ENCODE peak calls at places on chromosomes 11 and 22, in four cellular contexts. One of them, this sample, is unnamed.

GRCh38 chr11:103798029-103798428 is 238.4 kb upstream of the DDI1 start:
- DNase-seq in CD4-positive, alpha-beta T cell: no peak
- DNase-seq in esophagus squamous epithelium: no peak
- DNase-seq in tibial nerve: no peak
- DNase-seq in this sample: no peak

GRCh38 chr11:47498149-47498548 is 49.2 kb upstream of the RAPSN start:
- DNase-seq in CD4-positive, alpha-beta T cell: no peak
- DNase-seq in esophagus squamous epithelium: no peak
- DNase-seq in tibial nerve: no peak
- DNase-seq in this sample: no peak

GRCh38 chr22:39277135-39277607 is 32.4 kb upstream of the PDGFB start:
- DNase-seq in CD4-positive, alpha-beta T cell: no peak
- DNase-seq in esophagus squamous epithelium: no peak
- DNase-seq in tibial nerve: no peak
- DNase-seq in this sample: no peak

GRCh38 chr11:118002010-118002540 is 15.9 kb downstream of the IL10RA start:
- DNase-seq in CD4-positive, alpha-beta T cell: no peak
- DNase-seq in esophagus squamous epithelium: no peak
- DNase-seq in tibial nerve: no peak
- DNase-seq in this sample: peak

GRCh38 chr11:22558638-22559037 is 67.0 kb downstream of the FANCF start:
- DNase-seq in CD4-positive, alpha-beta T cell: no peak
- DNase-seq in esophagus squamous epithelium: no peak
- DNase-seq in tibial nerve: no peak
- DNase-seq in this sample: no peak

GRCh38 chr11:57277845-57278720 is 41.0 kb upstream of the APLNR start:
- DNase-seq in CD4-positive, alpha-beta T cell: no peak
- DNase-seq in esophagus squamous epithelium: no peak
- DNase-seq in tibial nerve: peak
- DNase-seq in this sample: peak

GRCh38 chr11:49851971-49852389 is 100.2 kb upstream of the OR4C13 start:
- DNase-seq in CD4-positive, alpha-beta T cell: no peak
- DNase-seq in esophagus squamous epithelium: no peak
- DNase-seq in tibial nerve: no peak
- DNase-seq in this sample: no peak

GRCh38 chr11:96356837-96357236 is 13.8 kb upstream of the MAML2 start:
- DNase-seq in CD4-positive, alpha-beta T cell: no peak
- DNase-seq in esophagus squamous epithelium: no peak
- DNase-seq in tibial nerve: no peak
- DNase-seq in this sample: no peak

GRCh38 chr11:73152861-73153483 is 10.9 kb upstream of the FCHSD2 start:
- DNase-seq in CD4-positive, alpha-beta T cell: no peak
- DNase-seq in esophagus squamous epithelium: no peak
- DNase-seq in tibial nerve: no peak
- DNase-seq in this sample: no peak

GRCh38 chr11:90434858-90435257 is 212.0 kb upstream of the CHORDC1 start:
- DNase-seq in CD4-positive, alpha-beta T cell: no peak
- DNase-seq in esophagus squamous epithelium: no peak
- DNase-seq in tibial nerve: no peak
- DNase-seq in this sample: no peak

GRCh38 chr11:32068134-32068533 is 22.7 kb upstream of the RCN1 start:
- DNase-seq in CD4-positive, alpha-beta T cell: no peak
- DNase-seq in esophagus squamous epithelium: no peak
- DNase-seq in tibial nerve: no peak
- DNase-seq in this sample: no peak

GRCh38 chr11:110295487-110296225 is 758 bp downstream of the RDX start:
- DNase-seq in CD4-positive, alpha-beta T cell: peak
- DNase-seq in esophagus squamous epithelium: no peak
- DNase-seq in tibial nerve: peak
- DNase-seq in this sample: no peak

GRCh38 chr11:128302425-128303186 is 284.8 kb downstream of the ETS1 start:
- DNase-seq in CD4-positive, alpha-beta T cell: peak
- DNase-seq in esophagus squamous epithelium: no peak
- DNase-seq in tibial nerve: no peak
- DNase-seq in this sample: no peak

GRCh38 chr11:69691449-69691848 is 12.4 kb downstream of the FGF19 start:
- DNase-seq in CD4-positive, alpha-beta T cell: no peak
- DNase-seq in esophagus squamous epithelium: no peak
- DNase-seq in tibial nerve: no peak
- DNase-seq in this sample: no peak
- H3K27ac ChIP-seq in CD4-positive, alpha-beta T cell: no peak
- H3K27ac ChIP-seq in esophagus squamous epithelium: no peak
- H3K27ac ChIP-seq in tibial nerve: no peak
- H3K27ac ChIP-seq in this sample: no peak

GRCh38 chr11:13638436-13638835 is 30.0 kb upstream of the FAR1 start:
- DNase-seq in CD4-positive, alpha-beta T cell: no peak
- DNase-seq in esophagus squamous epithelium: no peak
- DNase-seq in tibial nerve: no peak
- DNase-seq in this sample: no peak

GRCh38 chr11:13635290-13635689 is 33.2 kb upstream of the FAR1 start:
- DNase-seq in CD4-positive, alpha-beta T cell: no peak
- DNase-seq in esophagus squamous epithelium: no peak
- DNase-seq in tibial nerve: no peak
- DNase-seq in this sample: no peak

GRCh38 chr11:13635804-13636203 is 32.7 kb upstream of the FAR1 start:
- DNase-seq in CD4-positive, alpha-beta T cell: no peak
- DNase-seq in esophagus squamous epithelium: no peak
- DNase-seq in tibial nerve: no peak
- DNase-seq in this sample: no peak

DNA sequence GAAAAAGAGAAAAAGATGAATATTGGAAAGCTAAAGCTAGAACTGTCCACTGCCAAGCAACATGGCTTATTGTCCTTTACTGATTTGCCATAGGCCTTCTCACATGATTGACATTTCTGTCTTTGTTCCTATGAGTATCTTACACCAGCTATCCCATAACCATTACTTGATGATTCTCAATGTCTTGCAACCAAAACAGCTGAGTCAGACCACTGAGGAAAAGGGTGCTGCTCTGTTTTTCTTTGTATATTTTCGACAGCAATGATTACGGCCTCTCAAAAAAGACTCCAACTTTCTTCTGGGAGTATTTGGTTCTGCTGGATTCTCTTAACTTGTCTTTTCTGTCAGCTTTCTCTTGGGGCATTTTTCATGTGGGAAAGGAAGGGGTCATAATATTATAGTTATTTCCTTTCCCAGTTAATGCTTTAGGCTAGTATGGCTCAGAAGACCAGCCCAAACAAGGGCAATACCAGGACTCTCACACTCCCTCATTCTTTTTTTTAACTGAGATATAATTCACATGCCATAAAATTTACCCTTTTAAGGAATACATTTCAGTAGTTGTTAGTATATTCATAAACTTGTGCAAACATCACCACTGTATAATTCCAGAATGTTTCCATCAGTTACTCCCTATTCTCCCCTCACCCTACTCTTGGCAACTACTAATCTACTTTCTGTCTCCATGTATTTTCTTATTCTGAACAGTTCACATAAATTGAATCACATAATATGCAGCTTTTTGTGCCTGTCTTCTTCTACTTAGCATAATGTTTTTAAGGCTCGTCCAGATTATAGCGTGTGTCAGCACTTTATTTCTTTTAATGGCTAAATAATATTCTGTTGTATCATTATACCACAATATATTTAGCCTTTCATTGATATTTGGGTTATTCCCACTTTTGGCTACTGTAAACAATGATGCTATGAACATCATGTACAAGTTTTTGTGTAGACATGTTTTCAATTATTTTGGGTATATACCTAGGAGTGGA is 31.0 kb upstream of the FAR1 start:
- DNase-seq in CD4-positive, alpha-beta T cell: no peak
- DNase-seq in esophagus squamous epithelium: no peak
- DNase-seq in tibial nerve: no peak
- DNase-seq in this sample: no peak
- TF ChIP-seq CTCF in CD4-positive, alpha-beta T cell: no peak
- TF ChIP-seq CTCF in esophagus squamous epithelium: no peak
- TF ChIP-seq CTCF in tibial nerve: no peak
- TF ChIP-seq CTCF in this sample: no peak

DNA sequence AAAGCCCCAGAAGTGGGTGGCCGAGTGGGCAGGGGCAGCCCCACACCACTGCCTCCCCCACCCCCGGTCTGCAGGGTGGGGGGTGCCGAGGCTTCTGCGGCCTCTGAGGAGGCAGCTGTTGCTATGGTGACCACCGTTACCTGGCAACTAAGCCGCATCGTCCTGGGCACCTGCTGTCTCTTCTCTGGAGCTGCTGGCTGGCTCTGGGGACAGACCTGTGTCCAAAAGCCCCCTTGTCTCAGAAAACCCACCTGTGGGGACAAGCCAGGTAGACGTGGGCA is 79.9 kb upstream of the PRR5 start:
- DNase-seq in CD4-positive, alpha-beta T cell: peak
- DNase-seq in esophagus squamous epithelium: no peak
- DNase-seq in tibial nerve: no peak
- DNase-seq in this sample: no peak
- H3K27ac ChIP-seq in CD4-positive, alpha-beta T cell: no peak
- H3K27ac ChIP-seq in esophagus squamous epithelium: no peak
- H3K27ac ChIP-seq in tibial nerve: no peak
- H3K27ac ChIP-seq in this sample: no peak

GRCh38 chr11:97460091-97460490 is 1070.3 kb downstream of the JRKL start:
- DNase-seq in CD4-positive, alpha-beta T cell: no peak
- DNase-seq in esophagus squamous epithelium: no peak
- DNase-seq in tibial nerve: no peak
- DNase-seq in this sample: no peak

GRCh38 chr11:97451441-97451840 is 1061.6 kb downstream of the JRKL start:
- DNase-seq in CD4-positive, alpha-beta T cell: no peak
- DNase-seq in esophagus squamous epithelium: no peak
- DNase-seq in tibial nerve: no peak
- DNase-seq in this sample: no peak

GRCh38 chr11:97454988-97455387 is 1065.2 kb downstream of the JRKL start:
- DNase-seq in CD4-positive, alpha-beta T cell: no peak
- DNase-seq in esophagus squamous epithelium: no peak
- DNase-seq in tibial nerve: no peak
- DNase-seq in this sample: no peak
- TF ChIP-seq CTCF in CD4-positive, alpha-beta T cell: no peak
- TF ChIP-seq CTCF in esophagus squamous epithelium: no peak
- TF ChIP-seq CTCF in tibial nerve: no peak
- TF ChIP-seq CTCF in this sample: no peak

GRCh38 chr11:35257287-35257686 is 118.3 kb downstream of the CD44 start:
- DNase-seq in CD4-positive, alpha-beta T cell: no peak
- DNase-seq in esophagus squamous epithelium: no peak
- DNase-seq in tibial nerve: no peak
- DNase-seq in this sample: no peak
- H3K27ac ChIP-seq in CD4-positive, alpha-beta T cell: no peak
- H3K27ac ChIP-seq in esophagus squamous epithelium: no peak
- H3K27ac ChIP-seq in tibial nerve: no peak
- H3K27ac ChIP-seq in this sample: no peak

DNA sequence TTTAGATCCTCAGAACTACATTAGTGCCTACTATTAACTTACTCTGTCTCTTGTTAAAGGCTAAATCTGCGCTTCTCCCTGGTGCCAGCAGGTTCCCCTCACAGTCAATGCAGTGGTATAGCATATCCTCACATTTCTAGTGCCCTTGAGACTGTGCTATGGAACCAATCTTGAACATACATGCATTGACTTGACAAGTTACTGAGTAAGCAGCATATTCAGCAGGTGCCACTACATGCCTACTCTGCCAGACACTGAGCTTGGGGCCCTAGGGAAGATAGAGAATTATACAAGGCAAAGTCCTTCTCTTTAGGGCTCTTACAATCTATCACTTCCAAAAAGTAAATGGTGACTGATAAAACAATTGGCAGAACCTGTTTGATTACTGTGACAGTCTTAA is 3.2 kb downstream of the FUT4 start:
- DNase-seq in CD4-positive, alpha-beta T cell: no peak
- DNase-seq in esophagus squamous epithelium: no peak
- DNase-seq in tibial nerve: no peak
- DNase-seq in this sample: no peak
- TF ChIP-seq CTCF in CD4-positive, alpha-beta T cell: no peak
- TF ChIP-seq CTCF in esophagus squamous epithelium: no peak
- TF ChIP-seq CTCF in tibial nerve: no peak
- TF ChIP-seq CTCF in this sample: no peak

DNA sequence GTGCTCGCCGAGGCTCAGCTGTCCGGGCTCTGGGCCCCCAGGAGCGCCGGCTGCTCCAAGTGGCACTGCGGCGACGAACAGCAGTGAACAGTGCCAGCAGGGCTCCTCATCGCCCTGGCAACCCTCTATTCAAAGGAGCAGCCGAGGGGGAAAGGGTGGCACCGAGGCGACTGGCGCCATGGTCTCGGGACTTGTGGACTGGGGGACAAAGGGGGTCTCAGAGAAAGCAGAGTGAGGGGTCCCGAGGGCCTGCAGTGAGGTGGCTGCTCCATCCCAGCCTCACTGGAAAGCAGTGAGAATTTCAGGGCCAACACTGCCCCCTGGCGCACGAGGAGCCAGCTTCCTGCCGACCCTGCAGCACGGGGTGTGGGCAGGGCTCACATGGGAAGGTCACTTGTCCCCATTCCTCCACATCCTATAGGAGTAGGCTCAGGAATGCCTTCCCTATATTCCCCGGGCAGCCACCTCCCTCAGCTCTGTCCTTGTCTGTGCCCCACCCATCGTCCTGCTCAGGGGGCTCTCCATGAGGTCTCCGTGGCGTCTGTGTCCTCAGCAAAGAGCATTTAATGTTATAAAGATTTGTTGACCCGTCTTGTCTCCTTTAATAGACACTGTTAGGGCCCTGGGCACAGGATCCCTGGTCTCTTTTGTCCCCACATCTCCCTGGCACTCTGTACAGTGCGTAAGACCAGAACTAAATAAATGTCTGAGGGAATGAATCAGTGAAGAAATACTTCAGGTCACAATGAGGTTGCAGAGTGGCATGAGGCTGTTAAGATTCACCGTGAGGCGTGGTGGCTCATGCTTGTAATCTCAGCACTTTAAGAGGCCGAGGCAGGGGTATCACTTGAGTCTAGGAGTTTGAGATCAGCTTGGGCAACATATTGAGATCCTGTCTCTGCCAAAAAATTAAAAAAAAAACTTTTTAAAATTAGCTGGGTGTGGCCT is 26.4 kb downstream of the LRFN4 start:
- DNase-seq in CD4-positive, alpha-beta T cell: peak
- DNase-seq in esophagus squamous epithelium: no peak
- DNase-seq in tibial nerve: no peak
- DNase-seq in this sample: no peak
- H3K27ac ChIP-seq in CD4-positive, alpha-beta T cell: no peak
- H3K27ac ChIP-seq in esophagus squamous epithelium: peak
- H3K27ac ChIP-seq in tibial nerve: peak
- H3K27ac ChIP-seq in this sample: no peak